ENCODE peak calls at places on chromosome X, in six cellular contexts. C is fibroblast of mammary gland, A is HFF-Myc, G is H1, M is GM23248, K is GM12878. B is an unnamed sample.

GRCh38 chrX:147958316-147958715 is 22.8 kb upstream of the FMR1NB start:
- DNase-seq in G (no peak), A (no peak), C (peak), K (no peak), M (peak), B (no peak)

GRCh38 chrX:35617836-35618235 is 180.3 kb upstream of the MAGEB16 start:
- DNase-seq in M (no peak), C (peak), A (no peak), K (no peak), G (no peak), B (no peak)

GRCh38 chrX:40096395-40097091 is 1.2 kb downstream of the BCOR start:
- DNase-seq in G (no peak), C (no peak), A (no peak), K (no peak), M (peak), B (no peak)

GRCh38 chrX:16826207-16826606 is 39.9 kb downstream of the TXLNG start:
- DNase-seq in M (peak), C (peak), G (no peak), K (no peak), A (no peak), B (no peak)

GRCh38 chrX:73827406-73827805 is 264.4 kb downstream of the CHIC1 start:
- DNase-seq in K (no peak), C (no peak), M (no peak), A (no peak), G (no peak), B (no peak)

GRCh38 chrX:16771483-16772398 is 14.5 kb upstream of the TXLNG start:
- DNase-seq in C (peak), A (peak), G (peak), K (no peak), M (peak), B (peak)

GRCh38 chrX:105375816-105376215 is 155.3 kb upstream of the TEX13A start:
- DNase-seq in K (no peak), M (no peak), G (no peak), A (no peak), C (peak), B (no peak)

GRCh38 chrX:121389976-121390709 is 342.7 kb downstream of the GLUD2 start:
- DNase-seq in M (peak), G (no peak), A (no peak), C (peak), K (no peak), B (no peak)

GRCh38 chrX:9859711-9860555 is 73.7 kb downstream of the SHROOM2 start:
- DNase-seq in A (peak), M (peak), K (no peak), G (no peak), C (peak), B (no peak)

GRCh38 chrX:133981908-133982307 is 3.5 kb downstream of the GPC3 start:
- DNase-seq in A (no peak), K (no peak), M (no peak), C (no peak), G (no peak), B (no peak)

GRCh38 chrX:29471829-29472228 is 743.5 kb upstream of the MAGEB2 start:
- DNase-seq in M (no peak), K (no peak), G (no peak), A (no peak), C (no peak), B (no peak)

GRCh38 chrX:110746014-110746413 is 49.6 kb downstream of the CHRDL1 start:
- DNase-seq in M (no peak), K (no peak), C (no peak), A (no peak), G (no peak), B (no peak)

GRCh38 chrX:120310861-120311631 is at the start of gene TMEM255A:
- DNase-seq in A (no peak), K (no peak), C (no peak), M (peak), G (peak), B (no peak)

GRCh38 chrX:83108278-83108677 is 399.8 kb upstream of the POU3F4 start:
- DNase-seq in A (no peak), K (no peak), G (no peak), C (no peak), M (no peak), B (no peak)

GRCh38 chrX:58025979-58026378 is 115.7 kb upstream of the ZXDA start:
- DNase-seq in A (no peak), G (peak), K (no peak), C (peak), M (peak), B (no peak)

GRCh38 chrX:107678957-107679740 is 50.8 kb downstream of the PRPS1 start:
- DNase-seq in A (peak), K (no peak), M (peak), C (peak), G (no peak), B (no peak)

GRCh38 chrX:116872931-116873330 is 410.2 kb upstream of the CT83 start:
- DNase-seq in C (peak), A (no peak), G (no peak), M (peak), K (no peak), B (no peak)

GRCh38 chrX:40151211-40152172 is 53.7 kb upstream of the BCOR start:
- DNase-seq in G (peak), C (no peak), K (no peak), A (no peak), M (no peak), B (no peak)

GRCh38 chrX:38260231-38260630 is 39.6 kb upstream of the SRPX start:
- DNase-seq in M (peak), K (no peak), G (peak), A (no peak), C (peak), B (no peak)

GRCh38 chrX:49192722-49193328 is 6.7 kb upstream of the PRICKLE3 start:
- DNase-seq in G (no peak), K (no peak), A (no peak), M (peak), C (peak), B (no peak)

GRCh38 chrX:39974228-39974627 is 123.5 kb downstream of the BCOR start:
- DNase-seq in K (no peak), A (no peak), G (no peak), M (no peak), C (no peak), B (no peak)

GRCh38 chrX:18309401-18309800 is 45.1 kb downstream of the SCML2 start:
- DNase-seq in C (no peak), A (no peak), K (no peak), G (no peak), M (no peak), B (no peak)

GRCh38 chrX:131288738-131289511 is at the start of gene IGSF1:
- DNase-seq in G (peak), A (no peak), M (peak), K (no peak), C (peak), B (peak)

GRCh38 chrX:70049925-70050324 is at the start of gene AWAT2:
- DNase-seq in C (peak), A (no peak), K (no peak), G (no peak), M (no peak), B (no peak)

GRCh38 chrX:136768469-136769084 is 12.2 kb downstream of the ARHGEF6 start:
- DNase-seq in K (no peak), M (peak), A (peak), G (no peak), C (peak), B (no peak)

GRCh38 chrX:48891402-48892288 is 5.9 kb downstream of the TIMM17B start:
- DNase-seq in K (no peak), G (peak), C (peak), M (peak), A (no peak), B (peak)

GRCh38 chrX:103780701-103781402 is 4.2 kb downstream of the PLP1 start:
- DNase-seq in G (no peak), A (no peak), K (no peak), M (no peak), C (no peak), B (no peak)
- H3K4me3 ChIP-seq in G (no peak), A (no peak), K (no peak), M (no peak), C (no peak), B (no peak)

GRCh38 chrX:7069556-7069955 is 78.0 kb upstream of the STS start:
- DNase-seq in A (no peak), G (no peak), C (no peak), M (no peak), K (no peak), B (no peak)
- H3K4me3 ChIP-seq in A (no peak), G (no peak), C (no peak), M (no peak), K (no peak), B (no peak)

GRCh38 chrX:153643431-153644351 is 3.3 kb upstream of the DUSP9 start:
- DNase-seq in C (no peak), M (peak), G (no peak), K (no peak), A (no peak), B (no peak)
- H3K4me3 ChIP-seq in C (no peak), M (peak), G (peak), K (no peak), A (no peak), B (no peak)

GRCh38 chrX:12954376-12954775 is 20.5 kb upstream of the TMSB4X start:
- DNase-seq in A (no peak), M (no peak), G (no peak), C (no peak), K (no peak), B (no peak)

GRCh38 chrX:12955882-12956703 is 18.8 kb upstream of the TMSB4X start:
- DNase-seq in G (no peak), A (no peak), M (peak), C (peak), K (peak), B (no peak)

GRCh38 chrX:12956704-12957541 is 18.0 kb upstream of the TMSB4X start:
- DNase-seq in M (peak), K (peak), A (no peak), G (no peak), C (no peak), B (no peak)

GRCh38 chrX:12953420-12953819 is 21.5 kb upstream of the TMSB4X start:
- DNase-seq in A (no peak), M (no peak), C (no peak), G (no peak), K (no peak), B (no peak)

DNA sequence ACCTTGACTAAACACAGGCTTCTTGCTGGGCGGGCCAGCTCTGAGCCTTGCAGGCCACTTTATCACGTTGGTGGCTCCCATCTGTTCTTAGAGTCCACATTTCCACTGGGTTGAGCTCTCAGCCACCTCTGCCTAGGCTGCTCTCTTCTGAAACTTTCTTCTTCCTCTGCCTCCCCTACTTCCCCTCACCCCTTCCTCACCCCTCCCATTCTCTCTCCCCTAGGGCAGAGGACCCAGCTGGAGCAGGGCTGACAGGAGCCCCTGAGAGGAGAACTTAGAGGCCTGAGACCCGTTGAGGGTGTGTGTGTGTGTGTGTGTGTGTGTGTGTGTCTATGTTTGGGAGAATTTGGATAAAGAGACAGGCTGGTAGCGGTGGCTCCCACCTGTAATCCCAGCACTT is 19.9 kb upstream of the TMSB4X start:
- DNase-seq in K (no peak), G (no peak), M (no peak), A (no peak), C (no peak), B (no peak)
- H3K4me3 ChIP-seq in K (peak), G (no peak), M (no peak), A (no peak), C (no peak), B (no peak)

GRCh38 chrX:84188320-84188834 is 378 bp upstream of the RPS6KA6 start:
- DNase-seq in M (peak), G (peak), C (peak), K (no peak), A (peak), B (peak)
- H3K4me3 ChIP-seq in M (peak), G (peak), C (peak), K (peak), A (peak), B (peak)

GRCh38 chrX:71996138-71996537 is 85.5 kb downstream of the NHSL2 start:
- DNase-seq in C (no peak), A (no peak), M (no peak), K (no peak), G (no peak), B (no peak)
- H3K4me3 ChIP-seq in C (no peak), A (no peak), M (no peak), K (no peak), G (no peak), B (no peak)

DNA sequence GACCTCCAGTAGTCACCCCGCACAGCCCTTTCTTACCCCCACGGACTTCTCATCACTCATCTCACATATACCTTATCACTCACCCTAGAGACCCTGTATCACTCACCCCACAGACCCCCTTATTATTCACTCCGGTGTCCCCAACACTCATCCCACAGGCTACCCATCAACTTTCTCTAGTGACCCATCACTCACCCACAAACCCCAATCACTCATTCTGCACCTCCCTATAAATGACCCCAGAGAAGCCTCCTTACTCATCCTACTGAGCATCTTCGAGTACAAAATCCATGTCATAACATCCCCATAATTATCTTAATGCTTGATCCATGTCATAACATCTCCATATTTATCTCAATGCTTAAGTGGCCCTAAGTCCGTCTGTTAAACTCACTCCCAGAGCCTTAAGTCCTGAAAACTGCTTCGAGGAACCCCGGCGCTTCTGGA is 934 bp downstream of the ZNF41 start:
- DNase-seq in A (no peak), C (no peak), G (no peak), K (no peak), M (no peak), B (no peak)
- H3K4me3 ChIP-seq in A (peak), C (peak), G (peak), K (peak), M (peak), B (peak)

GRCh38 chrX:41921492-41922124 is 1.7 kb downstream of the CASK start:
- DNase-seq in M (peak), K (peak), A (no peak), C (peak), G (no peak), B (no peak)
- H3K4me3 ChIP-seq in M (peak), K (peak), A (peak), C (peak), G (peak), B (peak)

GRCh38 chrX:154821523-154821922 is 12.9 kb downstream of the SMIM9 start:
- DNase-seq in G (no peak), A (no peak), M (no peak), K (no peak), C (no peak), B (no peak)
- H3K4me3 ChIP-seq in G (no peak), A (no peak), M (no peak), K (no peak), C (no peak), B (no peak)